ENCODE peak calls at places on chromosomes 7 and 10, in seven cellular contexts. I is GM12878, Z is HepG2, Q is SK-N-SH, R is K562, Y is H1, N is GM12892. V is an unnamed sample.

GRCh38 chr10:128152741-128153583 is 26.7 kb upstream of the MKI67 start:
- DNase-seq in R (no peak), N (no peak), I (no peak), Z (no peak), Y (no peak), Q (peak; percentile 79), V (no peak)

GRCh38 chr7:7554021-7554432 is 12.7 kb upstream of the MIOS start:
- DNase-seq in R (no peak), Z (no peak), Q (no peak), I (no peak), Y (no peak), N (no peak), V (no peak)

GRCh38 chr7:128796325-128796724 is 4.6 kb downstream of the CCDC136 start:
- DNase-seq in I (no peak), N (no peak), R (no peak), Q (no peak), Z (no peak), Y (no peak), V (no peak)

GRCh38 chr7:45217358-45217757 is 59.8 kb downstream of the RAMP3 start:
- DNase-seq in R (peak; percentile 48), Y (no peak), Q (peak; percentile 65), Z (peak; percentile 5), I (no peak), N (no peak), V (no peak)

GRCh38 chr7:156026076-156027002 is 214.1 kb upstream of the SHH start:
- DNase-seq in R (no peak), Q (no peak), N (no peak), I (no peak), Y (no peak), Z (no peak), V (no peak)

GRCh38 chr7:139183878-139184338 is 47.1 kb upstream of the UBN2 start:
- DNase-seq in R (peak; percentile 90), Y (no peak), Z (no peak), I (no peak), N (no peak), Q (no peak), V (no peak)

GRCh38 chr10:70726909-70727495 is 54.7 kb downstream of the ADAMTS14 start:
- DNase-seq in N (no peak), R (no peak), Z (no peak), Y (no peak), I (no peak), Q (no peak), V (no peak)

GRCh38 chr10:48467669-48468068 is 137.2 kb downstream of the ARHGAP22 start:
- DNase-seq in R (no peak), N (no peak), Y (no peak), I (no peak), Q (no peak), Z (no peak), V (no peak)

GRCh38 chr7:134462337-134462925 is 3.5 kb upstream of the AKR1B1 start:
- DNase-seq in I (no peak), Q (no peak), N (no peak), R (no peak), Z (peak; percentile 6), Y (no peak), V (no peak)

GRCh38 chr10:78407009-78407711 is 373.5 kb downstream of the RPS24 start:
- DNase-seq in I (peak; percentile 1), N (peak; percentile 41), Q (peak; percentile 91), Z (peak; percentile 20), Y (peak; percentile 92), R (peak; percentile 94), V (peak; percentile 43)

GRCh38 chr10:100518761-100519241 is 860 bp downstream of the SEC31B start:
- DNase-seq in N (no peak), Z (peak; percentile 65), Q (peak; percentile 71), Y (no peak), I (no peak), R (peak; percentile 53), V (no peak)

GRCh38 chr7:105224884-105225651 is 163.7 kb downstream of the SRPK2 start:
- DNase-seq in N (no peak), I (peak; percentile 42), Z (no peak), Y (no peak), Q (peak; percentile 36), R (no peak), V (no peak)

GRCh38 chr7:9856668-9857067 is 1117.0 kb upstream of the PHF14 start:
- DNase-seq in N (no peak), Q (no peak), R (no peak), Z (no peak), Y (no peak), I (no peak), V (no peak)

GRCh38 chr10:69641261-69641980 is 11.4 kb downstream of the FAM241B start:
- DNase-seq in Q (no peak), N (no peak), Z (no peak), I (no peak), R (no peak), Y (no peak), V (no peak)

GRCh38 chr10:86711957-86712708 is 43.8 kb downstream of the LDB3 start:
- DNase-seq in Z (no peak), Q (peak; percentile 88), Y (no peak), N (peak; percentile 67), R (no peak), I (peak; percentile 43), V (peak; percentile 78)

GRCh38 chr7:78642751-78643150 is 810.7 kb downstream of the MAGI2 start:
- DNase-seq in I (no peak), Y (no peak), N (no peak), R (no peak), Q (no peak), Z (no peak), V (no peak)

GRCh38 chr10:101843032-101843991 is at the start of gene KCNIP2:
- DNase-seq in R (peak; percentile 2), N (peak; percentile 73), Q (peak; percentile 91), Z (no peak), Y (no peak), I (no peak), V (no peak)

GRCh38 chr10:33260403-33261239 is 73.8 kb downstream of the NRP1 start:
- DNase-seq in I (no peak), Z (no peak), R (no peak), Q (peak; percentile 28), Y (no peak), N (no peak), V (no peak)

GRCh38 chr10:25766687-25767221 is 167.3 kb upstream of the MYO3A start:
- DNase-seq in Y (peak; percentile 73), Z (no peak), N (no peak), Q (peak; percentile 66), I (no peak), R (peak; percentile 72), V (no peak)

GRCh38 chr10:93993414-93993781 is 333 bp upstream of the PLCE1 start:
- DNase-seq in Z (no peak), Y (no peak), I (no peak), Q (no peak), N (no peak), R (no peak), V (no peak)

GRCh38 chr10:78937388-78937787 is 131.4 kb upstream of the ZMIZ1 start:
- DNase-seq in N (no peak), Z (no peak), I (no peak), Y (no peak), Q (no peak), R (no peak), V (no peak)

GRCh38 chr7:47531584-47532492 is 50.1 kb downstream of the TNS3 start:
- DNase-seq in N (no peak), Q (no peak), Z (no peak), R (no peak), Y (no peak), I (no peak), V (no peak)

GRCh38 chr10:117184821-117185220 is 12.5 kb upstream of the KCNK18 start:
- DNase-seq in Q (no peak), I (no peak), Z (no peak), Y (no peak), N (no peak), R (no peak), V (no peak)
- TF ChIP-seq TAF1 in Q (no peak), I (no peak), Z (no peak), Y (no peak), N (no peak), R (no peak), V (no peak)

GRCh38 chr10:68598978-68599753 is 39.0 kb downstream of the TET1 start:
- DNase-seq in I (no peak), N (no peak), Z (peak; percentile 56), Y (no peak), Q (peak; percentile 58), R (peak; percentile 40), V (no peak)
- TF ChIP-seq POLR2AphosphoS5 in I (no peak), N (no peak), Z (no peak), Y (peak; percentile 11), Q (no peak), R (no peak), V (no peak)

DNA sequence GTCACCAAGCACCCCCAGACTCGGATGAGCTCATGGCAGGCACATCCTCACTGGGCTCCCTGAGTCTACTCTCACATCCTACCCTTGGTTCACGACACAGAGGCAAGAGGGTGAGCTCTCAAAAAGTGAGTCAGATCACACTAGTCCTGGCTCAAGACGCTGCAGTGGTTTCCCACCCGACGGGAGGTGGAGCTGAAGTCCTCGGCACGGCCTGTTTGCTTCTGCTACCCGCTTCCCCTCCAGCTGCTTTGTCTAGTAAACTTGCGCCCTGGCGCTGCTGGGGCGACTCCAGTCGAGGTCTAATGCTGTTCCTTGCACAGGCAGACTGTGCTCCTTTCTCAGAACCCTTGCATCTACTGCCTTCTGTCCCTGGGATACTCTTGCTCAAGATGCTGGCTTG is 13.5 kb upstream of the SFMBT2 start:
- DNase-seq in Q (no peak), R (no peak), Y (no peak), Z (no peak), I (no peak), N (no peak), V (no peak)
- TF ChIP-seq TAF1 in Q (no peak), R (no peak), Y (no peak), Z (no peak), I (no peak), N (no peak), V (no peak)

GRCh38 chr7:42639930-42640329 is 271.9 kb downstream of the C7orf25 start:
- DNase-seq in R (no peak), Q (no peak), N (no peak), Z (no peak), Y (no peak), I (no peak), V (no peak)

GRCh38 chr7:42642699-42643098 is 269.2 kb downstream of the C7orf25 start:
- DNase-seq in Q (no peak), Z (no peak), R (no peak), Y (no peak), I (no peak), N (no peak), V (no peak)

GRCh38 chr7:42650171-42650570 is 261.7 kb downstream of the C7orf25 start:
- DNase-seq in N (no peak), Z (no peak), I (no peak), Q (no peak), R (no peak), Y (no peak), V (no peak)

GRCh38 chr7:42650701-42651100 is 261.2 kb downstream of the C7orf25 start:
- DNase-seq in Q (no peak), Z (no peak), Y (no peak), R (no peak), I (no peak), N (no peak), V (no peak)

DNA sequence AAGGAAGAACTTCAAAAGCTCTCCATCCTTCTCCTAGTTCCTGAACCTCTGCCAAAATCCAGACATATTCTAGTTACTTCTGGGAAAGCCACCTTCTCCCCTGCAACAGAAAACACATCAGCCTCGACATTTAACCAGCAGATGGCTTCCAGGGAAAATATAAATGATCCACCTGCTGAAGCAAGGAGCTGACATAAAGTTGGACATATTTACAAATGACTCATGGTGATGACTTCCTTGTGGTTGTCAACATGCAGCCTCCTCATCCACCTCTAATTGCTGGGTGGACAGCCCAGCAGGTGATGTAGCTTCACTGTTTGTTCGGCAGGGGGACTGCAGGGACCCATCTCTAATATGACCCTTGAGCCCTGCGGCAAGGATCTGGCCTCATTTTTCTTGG is 266.0 kb downstream of the C7orf25 start:
- DNase-seq in R (no peak), Q (no peak), N (no peak), Z (no peak), Y (no peak), I (no peak), V (no peak)
- TF ChIP-seq POLR2AphosphoS5 in R (no peak), Q (no peak), N (no peak), Z (no peak), Y (no peak), I (no peak), V (no peak)